ENCODE peak calls at places on chromosomes 12 and 14, in nine cellular contexts. One of them, this sample, is unnamed.

GRCh38 chr12:8773456-8773855 is 49.0 kb upstream of the A2ML1 start:
- DNase-seq in endodermal cell: no peak
- DNase-seq in foreskin keratinocyte: no peak
- DNase-seq in right atrium auricular region: no peak
- DNase-seq in Peyer's patch: no peak
- DNase-seq in heart left ventricle: peak; percentile 43
- DNase-seq in IMR-90: no peak
- DNase-seq in caudate nucleus: no peak
- DNase-seq in A549: no peak
- DNase-seq in this sample: no peak

GRCh38 chr12:110661337-110661972 is 27.5 kb downstream of the HVCN1 start:
- DNase-seq in foreskin keratinocyte: no peak
- DNase-seq in endodermal cell: no peak
- DNase-seq in IMR-90: no peak
- DNase-seq in A549: no peak
- DNase-seq in right atrium auricular region: no peak
- DNase-seq in heart left ventricle: peak; percentile 51
- DNase-seq in caudate nucleus: no peak
- DNase-seq in Peyer's patch: no peak
- DNase-seq in this sample: no peak

GRCh38 chr14:77124345-77125274 is 17.0 kb downstream of the ZDHHC22 start:
- DNase-seq in A549: peak; percentile 48
- DNase-seq in foreskin keratinocyte: no peak
- DNase-seq in Peyer's patch: peak; percentile 81
- DNase-seq in IMR-90: peak; percentile 16
- DNase-seq in caudate nucleus: peak; percentile 73
- DNase-seq in heart left ventricle: no peak
- DNase-seq in endodermal cell: peak; percentile 81
- DNase-seq in right atrium auricular region: peak; percentile 61
- DNase-seq in this sample: no peak

GRCh38 chr14:93906341-93907329 is 20.5 kb upstream of the FAM181A start:
- DNase-seq in heart left ventricle: no peak
- DNase-seq in foreskin keratinocyte: no peak
- DNase-seq in A549: peak; percentile 36
- DNase-seq in caudate nucleus: no peak
- DNase-seq in Peyer's patch: no peak
- DNase-seq in right atrium auricular region: no peak
- DNase-seq in IMR-90: peak; percentile 17
- DNase-seq in endodermal cell: peak; percentile 93
- DNase-seq in this sample: peak; percentile 83

GRCh38 chr12:122730215-122731014 is at the start of gene HCAR1:
- DNase-seq in caudate nucleus: no peak
- DNase-seq in Peyer's patch: no peak
- DNase-seq in endodermal cell: peak; percentile 73
- DNase-seq in heart left ventricle: no peak
- DNase-seq in foreskin keratinocyte: no peak
- DNase-seq in right atrium auricular region: no peak
- DNase-seq in A549: no peak
- DNase-seq in IMR-90: no peak
- DNase-seq in this sample: no peak

GRCh38 chr14:102314242-102315011 is 5.1 kb upstream of the ZNF839 start:
- DNase-seq in endodermal cell: peak; percentile 91
- DNase-seq in IMR-90: peak; percentile 79
- DNase-seq in Peyer's patch: peak; percentile 90
- DNase-seq in foreskin keratinocyte: no peak
- DNase-seq in right atrium auricular region: peak; percentile 86
- DNase-seq in heart left ventricle: peak; percentile 90
- DNase-seq in A549: peak; percentile 84
- DNase-seq in caudate nucleus: peak; percentile 69
- DNase-seq in this sample: peak; percentile 84

GRCh38 chr14:100545359-100545758 is 41.9 kb downstream of the BEGAIN start:
- DNase-seq in IMR-90: no peak
- DNase-seq in right atrium auricular region: no peak
- DNase-seq in heart left ventricle: no peak
- DNase-seq in caudate nucleus: no peak
- DNase-seq in endodermal cell: no peak
- DNase-seq in Peyer's patch: no peak
- DNase-seq in A549: no peak
- DNase-seq in foreskin keratinocyte: no peak
- DNase-seq in this sample: no peak

GRCh38 chr12:117850048-117850447 is 118.7 kb downstream of the KSR2 start:
- DNase-seq in heart left ventricle: no peak
- DNase-seq in Peyer's patch: no peak
- DNase-seq in endodermal cell: peak; percentile 89
- DNase-seq in right atrium auricular region: no peak
- DNase-seq in A549: peak; percentile 77
- DNase-seq in caudate nucleus: no peak
- DNase-seq in IMR-90: peak; percentile 28
- DNase-seq in foreskin keratinocyte: no peak
- DNase-seq in this sample: peak; percentile 62

GRCh38 chr12:2679068-2679815 is 115.5 kb upstream of the FKBP4 start:
- DNase-seq in A549: no peak
- DNase-seq in right atrium auricular region: peak; percentile 44
- DNase-seq in Peyer's patch: no peak
- DNase-seq in IMR-90: no peak
- DNase-seq in endodermal cell: peak; percentile 49
- DNase-seq in foreskin keratinocyte: no peak
- DNase-seq in caudate nucleus: no peak
- DNase-seq in heart left ventricle: no peak
- DNase-seq in this sample: no peak

GRCh38 chr12:104615048-104615561 is 158.4 kb downstream of the CHST11 start:
- DNase-seq in right atrium auricular region: peak; percentile 79
- DNase-seq in foreskin keratinocyte: no peak
- DNase-seq in IMR-90: no peak
- DNase-seq in Peyer's patch: no peak
- DNase-seq in endodermal cell: no peak
- DNase-seq in heart left ventricle: no peak
- DNase-seq in caudate nucleus: no peak
- DNase-seq in A549: no peak
- DNase-seq in this sample: no peak

GRCh38 chr14:25122188-25122587 is 72.2 kb upstream of the STXBP6 start:
- DNase-seq in right atrium auricular region: no peak
- DNase-seq in foreskin keratinocyte: no peak
- DNase-seq in Peyer's patch: no peak
- DNase-seq in endodermal cell: no peak
- DNase-seq in caudate nucleus: no peak
- DNase-seq in A549: no peak
- DNase-seq in heart left ventricle: no peak
- DNase-seq in IMR-90: no peak
- DNase-seq in this sample: no peak

GRCh38 chr14:58395815-58396626 is at the start of gene TOMM20L:
- DNase-seq in IMR-90: peak; percentile 48
- DNase-seq in endodermal cell: peak; percentile 95
- DNase-seq in heart left ventricle: peak; percentile 78
- DNase-seq in Peyer's patch: peak; percentile 88
- DNase-seq in right atrium auricular region: peak; percentile 62
- DNase-seq in caudate nucleus: peak; percentile 11
- DNase-seq in foreskin keratinocyte: peak; percentile 29
- DNase-seq in A549: peak; percentile 69
- DNase-seq in this sample: peak; percentile 62

GRCh38 chr12:23197266-23197665 is 572.3 kb downstream of the ETNK1 start:
- DNase-seq in heart left ventricle: no peak
- DNase-seq in Peyer's patch: no peak
- DNase-seq in endodermal cell: no peak
- DNase-seq in A549: no peak
- DNase-seq in caudate nucleus: no peak
- DNase-seq in foreskin keratinocyte: no peak
- DNase-seq in right atrium auricular region: no peak
- DNase-seq in IMR-90: no peak
- DNase-seq in this sample: no peak

GRCh38 chr14:56120091-56120632 is 2.0 kb downstream of the PELI2 start:
- DNase-seq in IMR-90: peak; percentile 46
- DNase-seq in heart left ventricle: no peak
- DNase-seq in right atrium auricular region: no peak
- DNase-seq in caudate nucleus: no peak
- DNase-seq in foreskin keratinocyte: no peak
- DNase-seq in endodermal cell: no peak
- DNase-seq in Peyer's patch: no peak
- DNase-seq in A549: no peak
- DNase-seq in this sample: no peak

GRCh38 chr14:54420478-54421116 is 20.6 kb downstream of the CNIH1 start:
- DNase-seq in A549: peak; percentile 53
- DNase-seq in right atrium auricular region: no peak
- DNase-seq in caudate nucleus: no peak
- DNase-seq in Peyer's patch: no peak
- DNase-seq in heart left ventricle: no peak
- DNase-seq in endodermal cell: peak; percentile 81
- DNase-seq in IMR-90: peak; percentile 58
- DNase-seq in foreskin keratinocyte: no peak
- DNase-seq in this sample: peak; percentile 55

GRCh38 chr12:13592063-13592942 is 389.1 kb downstream of the GRIN2B start:
- DNase-seq in right atrium auricular region: no peak
- DNase-seq in heart left ventricle: no peak
- DNase-seq in Peyer's patch: no peak
- DNase-seq in A549: no peak
- DNase-seq in endodermal cell: peak; percentile 39
- DNase-seq in caudate nucleus: no peak
- DNase-seq in foreskin keratinocyte: no peak
- DNase-seq in IMR-90: no peak
- DNase-seq in this sample: no peak

GRCh38 chr12:26122681-26123481 is 2.0 kb downstream of the BHLHE41 start:
- DNase-seq in endodermal cell: peak; percentile 80
- DNase-seq in foreskin keratinocyte: peak; percentile 50
- DNase-seq in IMR-90: peak; percentile 79
- DNase-seq in heart left ventricle: peak; percentile 56
- DNase-seq in A549: peak; percentile 70
- DNase-seq in caudate nucleus: peak; percentile 62
- DNase-seq in right atrium auricular region: peak; percentile 81
- DNase-seq in Peyer's patch: peak; percentile 72
- DNase-seq in this sample: no peak

GRCh38 chr14:60632777-60633176 is 16.5 kb downstream of the SIX1 start:
- DNase-seq in IMR-90: no peak
- DNase-seq in endodermal cell: no peak
- DNase-seq in A549: no peak
- DNase-seq in right atrium auricular region: no peak
- DNase-seq in heart left ventricle: no peak
- DNase-seq in foreskin keratinocyte: no peak
- DNase-seq in caudate nucleus: no peak
- DNase-seq in Peyer's patch: no peak
- DNase-seq in this sample: no peak

DNA sequence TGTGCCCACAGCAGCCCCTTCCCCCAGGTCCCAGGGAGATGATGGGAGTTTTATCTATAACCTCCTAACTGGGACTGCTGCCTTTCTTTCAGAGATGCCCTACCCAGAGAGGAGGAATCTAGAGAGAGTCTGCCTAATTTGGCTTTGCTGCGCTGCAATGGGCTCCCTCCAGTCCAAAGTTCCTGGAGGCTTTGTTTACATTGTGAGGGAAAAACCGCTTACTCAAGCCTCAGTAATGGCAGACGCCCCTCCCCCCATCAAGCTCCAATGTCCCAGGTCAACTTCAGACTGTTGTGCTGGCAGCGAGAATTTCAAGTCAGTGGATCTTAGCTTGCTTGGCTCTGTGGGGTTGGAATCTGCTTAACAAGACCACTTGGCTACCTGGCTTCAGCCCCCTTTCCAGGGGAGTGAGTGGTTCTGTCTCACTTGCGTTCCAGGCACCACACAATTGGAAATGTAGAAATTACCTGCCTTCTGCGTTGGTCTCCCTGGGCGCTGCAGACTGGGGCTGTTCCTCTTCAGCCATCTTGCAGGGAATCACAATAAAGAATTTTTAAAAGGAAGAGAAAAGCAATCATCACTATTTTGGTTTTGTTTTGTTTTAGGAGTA is 262.5 kb downstream of the FOXG1 start:
- DNase-seq in Peyer's patch: no peak
- DNase-seq in endodermal cell: peak; percentile 81
- DNase-seq in heart left ventricle: no peak
- DNase-seq in foreskin keratinocyte: no peak
- DNase-seq in right atrium auricular region: no peak
- DNase-seq in IMR-90: peak; percentile 50
- DNase-seq in caudate nucleus: no peak
- DNase-seq in A549: peak; percentile 59
- DNase-seq in this sample: no peak
- H3K27ac ChIP-seq in Peyer's patch: no peak overlapping the region
- H3K27ac ChIP-seq in endodermal cell: no peak overlapping the region
- H3K27ac ChIP-seq in heart left ventricle: no peak overlapping the region
- H3K27ac ChIP-seq in foreskin keratinocyte: no peak overlapping the region
- H3K27ac ChIP-seq in right atrium auricular region: no peak overlapping the region
- H3K27ac ChIP-seq in IMR-90: peak overlapping the region; percentile 9
- H3K27ac ChIP-seq in caudate nucleus: no peak overlapping the region
- H3K27ac ChIP-seq in A549: peak overlapping the region; percentile 33
- H3K27ac ChIP-seq in this sample: no peak overlapping the region

GRCh38 chr14:91870890-91871289 is 3.6 kb upstream of the TC2N start:
- DNase-seq in right atrium auricular region: no peak
- DNase-seq in endodermal cell: no peak
- DNase-seq in heart left ventricle: no peak
- DNase-seq in foreskin keratinocyte: no peak
- DNase-seq in A549: no peak
- DNase-seq in caudate nucleus: no peak
- DNase-seq in IMR-90: no peak
- DNase-seq in Peyer's patch: no peak
- DNase-seq in this sample: no peak
- H3K27ac ChIP-seq in right atrium auricular region: no peak overlapping the region
- H3K27ac ChIP-seq in endodermal cell: no peak overlapping the region
- H3K27ac ChIP-seq in heart left ventricle: no peak overlapping the region
- H3K27ac ChIP-seq in foreskin keratinocyte: no peak overlapping the region
- H3K27ac ChIP-seq in A549: peak overlapping the region; percentile 62
- H3K27ac ChIP-seq in caudate nucleus: no peak overlapping the region
- H3K27ac ChIP-seq in IMR-90: no peak overlapping the region
- H3K27ac ChIP-seq in Peyer's patch: peak overlapping the region; percentile 81
- H3K27ac ChIP-seq in this sample: no peak overlapping the region

DNA sequence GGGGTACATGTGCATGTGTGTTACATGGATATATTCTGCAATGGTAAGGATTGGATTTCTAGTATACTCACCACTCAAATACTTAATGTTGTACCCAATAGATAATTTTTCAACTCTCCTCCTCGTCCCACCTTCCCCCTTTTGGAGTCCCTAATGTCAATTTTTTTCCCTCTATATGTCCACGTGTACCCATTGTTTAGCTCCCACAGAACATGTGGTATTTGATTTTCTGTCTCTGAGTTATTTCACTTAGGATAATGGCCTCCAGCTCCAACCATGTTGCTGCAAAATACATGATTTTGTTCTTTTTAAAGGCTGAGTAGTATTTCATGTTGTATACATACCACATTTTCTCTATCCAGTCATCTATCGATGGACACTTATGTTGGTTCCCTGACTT is 97.2 kb upstream of the TMTC1 start:
- DNase-seq in right atrium auricular region: no peak
- DNase-seq in IMR-90: no peak
- DNase-seq in heart left ventricle: no peak
- DNase-seq in foreskin keratinocyte: no peak
- DNase-seq in endodermal cell: no peak
- DNase-seq in caudate nucleus: no peak
- DNase-seq in Peyer's patch: no peak
- DNase-seq in A549: no peak
- DNase-seq in this sample: no peak
- H3K27ac ChIP-seq in right atrium auricular region: no peak overlapping the region
- H3K27ac ChIP-seq in IMR-90: no peak overlapping the region
- H3K27ac ChIP-seq in heart left ventricle: no peak overlapping the region
- H3K27ac ChIP-seq in foreskin keratinocyte: no peak overlapping the region
- H3K27ac ChIP-seq in endodermal cell: no peak overlapping the region
- H3K27ac ChIP-seq in caudate nucleus: no peak overlapping the region
- H3K27ac ChIP-seq in Peyer's patch: no peak overlapping the region
- H3K27ac ChIP-seq in A549: no peak overlapping the region
- H3K27ac ChIP-seq in this sample: no peak overlapping the region

DNA sequence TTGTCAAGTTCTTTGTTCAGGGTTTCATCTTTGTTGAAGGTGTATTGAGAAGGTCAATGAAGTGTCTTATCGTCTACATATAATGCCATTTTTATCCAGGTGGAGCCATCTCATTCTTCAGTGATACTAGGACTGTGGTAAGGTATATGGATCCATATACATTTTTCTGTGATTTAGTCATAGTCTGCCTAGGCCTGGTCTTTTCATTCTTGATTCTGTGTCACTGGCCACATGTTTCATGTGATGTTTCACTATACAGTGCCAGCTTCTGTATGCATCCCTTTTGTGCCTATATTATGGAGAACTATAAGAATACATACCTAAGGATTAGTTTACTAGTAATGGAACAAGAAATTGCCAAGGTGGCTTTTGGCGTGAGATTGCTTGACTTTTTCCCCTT is 40.5 kb downstream of the VEZT start:
- DNase-seq in right atrium auricular region: no peak
- DNase-seq in A549: no peak
- DNase-seq in endodermal cell: no peak
- DNase-seq in Peyer's patch: no peak
- DNase-seq in IMR-90: peak; percentile 55
- DNase-seq in heart left ventricle: no peak
- DNase-seq in caudate nucleus: no peak
- DNase-seq in foreskin keratinocyte: peak; percentile 48
- DNase-seq in this sample: peak; percentile 26
- H3K27ac ChIP-seq in right atrium auricular region: no peak overlapping the region
- H3K27ac ChIP-seq in A549: no peak overlapping the region
- H3K27ac ChIP-seq in endodermal cell: no peak overlapping the region
- H3K27ac ChIP-seq in Peyer's patch: no peak overlapping the region
- H3K27ac ChIP-seq in IMR-90: no peak overlapping the region
- H3K27ac ChIP-seq in heart left ventricle: no peak overlapping the region
- H3K27ac ChIP-seq in caudate nucleus: no peak overlapping the region
- H3K27ac ChIP-seq in foreskin keratinocyte: peak overlapping the region; percentile 9
- H3K27ac ChIP-seq in this sample: no peak overlapping the region

This sample was measured in RWPE1.